ENCODE peak calls at places on chromosomes 4 and X, in seven cellular contexts. Z is suprapubic skin, V is spleen, B is upper lobe of left lung, Q is stomach, E is HCT116, J is HepG2. D is an unnamed sample.

GRCh38 chrX:106964290-106964689 is 35.7 kb downstream of the MORC4 start:
- DNase-seq in J (no peak), B (no peak), V (no peak), Q (no peak), E (no peak), Z (no peak), D (no peak)

GRCh38 chrX:14832151-14832550 is 40.7 kb downstream of the FANCB start:
- DNase-seq in V (no peak), B (no peak), Q (no peak), J (no peak), E (no peak), Z (no peak), D (no peak)

GRCh38 chr4:44927361-44928061 is 201.2 kb upstream of the GNPDA2 start:
- DNase-seq in E (peak; percentile 2), Z (no peak), J (peak; percentile 23), Q (no peak), V (no peak), B (no peak), D (no peak)

GRCh38 chr4:119286377-119287002 is 35.4 kb downstream of the FABP2 start:
- DNase-seq in B (no peak), Z (no peak), V (no peak), J (peak; percentile 32), E (peak; percentile 47), Q (no peak), D (no peak)

GRCh38 chr4:82865592-82865991 is 25.4 kb downstream of the SEC31A start:
- DNase-seq in J (peak; percentile 27), Q (no peak), Z (no peak), B (peak; percentile 34), E (no peak), V (no peak), D (no peak)

GRCh38 chrX:30831082-30831481 is 58.0 kb downstream of the TAB3 start:
- DNase-seq in J (no peak), V (no peak), E (no peak), Z (no peak), B (no peak), Q (no peak), D (no peak)

GRCh38 chr4:145098675-145099037 is 545 bp downstream of the ABCE1 start:
- DNase-seq in Z (no peak), J (peak; percentile 56), Q (no peak), V (no peak), E (peak; percentile 23), B (peak; percentile 50), D (no peak)

GRCh38 chr4:187415227-187415626 is 580.3 kb upstream of the ZFP42 start:
- DNase-seq in J (no peak), Z (no peak), B (no peak), E (no peak), V (no peak), Q (no peak), D (no peak)

GRCh38 chr4:1499465-1499864 is 93.2 kb upstream of the NKX1-1 start:
- DNase-seq in Q (no peak), V (no peak), B (no peak), E (no peak), J (no peak), Z (peak; percentile 40), D (no peak)

GRCh38 chr4:35591035-35591434 is 653.3 kb downstream of the ARAP2 start:
- DNase-seq in E (no peak), V (no peak), Z (no peak), B (no peak), Q (no peak), J (no peak), D (no peak)

GRCh38 chr4:2073808-2074481 is 14.8 kb downstream of the NAT8L start:
- DNase-seq in J (no peak), B (no peak), Q (no peak), V (peak; percentile 65), E (no peak), Z (peak; percentile 52), D (no peak)

GRCh38 chrX:38804481-38805293 is 3.4 kb downstream of the MID1IP1 start:
- DNase-seq in J (no peak), B (peak; percentile 24), Q (peak; percentile 52), E (no peak), V (peak; percentile 85), Z (peak; percentile 67), D (no peak)

GRCh38 chrX:41604154-41604553 is 84.6 kb upstream of the GPR34 start:
- DNase-seq in J (no peak), Z (no peak), V (no peak), B (no peak), Q (no peak), E (no peak), D (no peak)

GRCh38 chr4:158192439-158193158 is 17.7 kb upstream of the TMEM144 start:
- DNase-seq in J (no peak), Z (no peak), Q (no peak), B (no peak), E (no peak), V (no peak), D (no peak)

GRCh38 chr4:168840988-168841681 is 168.9 kb downstream of the CBR4 start:
- DNase-seq in J (no peak), E (no peak), Q (peak; percentile 61), B (no peak), Z (no peak), V (no peak), D (no peak)

GRCh38 chr4:123415977-123416376 is 19.4 kb downstream of the SPRY1 start:
- DNase-seq in B (peak; percentile 52), V (no peak), E (no peak), Q (no peak), Z (no peak), J (peak; percentile 82), D (no peak)

GRCh38 chrX:16931855-16932254 is 14.6 kb upstream of the REPS2 start:
- DNase-seq in J (no peak), E (no peak), B (no peak), Z (no peak), Q (no peak), V (no peak), D (no peak)

GRCh38 chr4:40046311-40046980 is 10.2 kb upstream of the N4BP2 start:
- DNase-seq in B (peak; percentile 73), E (no peak), J (peak; percentile 93), Z (no peak), Q (peak; percentile 82), V (no peak), D (no peak)

GRCh38 chr4:42985971-42986370 is 93.5 kb downstream of the GRXCR1 start:
- DNase-seq in J (no peak), B (no peak), Z (no peak), V (no peak), Q (no peak), E (no peak), D (no peak)

DNA sequence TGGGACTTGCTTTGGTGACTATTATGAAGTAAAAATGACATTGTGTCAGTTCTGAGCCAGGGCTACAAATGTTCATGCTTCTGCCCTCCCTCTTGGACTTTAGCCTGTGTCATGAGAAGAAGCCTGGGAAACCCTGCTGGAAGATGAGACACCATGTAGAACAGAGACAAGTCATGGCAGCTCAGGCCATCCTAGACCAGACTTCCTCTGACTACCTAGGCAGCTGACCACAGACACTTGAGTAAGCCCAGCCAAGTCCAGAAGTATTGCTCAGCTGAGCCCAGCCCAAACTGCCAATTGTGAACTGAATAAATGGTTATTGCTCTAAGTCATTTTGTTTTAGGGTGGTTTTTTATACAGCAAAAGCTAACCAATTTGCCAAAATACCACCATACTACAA is 467.6 kb upstream of the CNKSR2 start:
- DNase-seq in Q (no peak), V (no peak), B (no peak), E (no peak), J (no peak), Z (no peak), D (no peak)
- TF ChIP-seq CTCF in Q (no peak), V (no peak), B (no peak), E (no peak), J (no peak), Z (no peak), D (no peak)

GRCh38 chrX:11424903-11425674 is 131.9 kb downstream of the AMELX start:
- DNase-seq in E (no peak), J (no peak), B (no peak), Q (no peak), V (no peak), Z (no peak), D (no peak)

GRCh38 chrX:11423362-11423818 is 130.2 kb downstream of the AMELX start:
- DNase-seq in Q (peak; percentile 29), E (no peak), J (no peak), V (no peak), B (peak; percentile 34), Z (no peak), D (no peak)

GRCh38 chrX:11421816-11422528 is 128.8 kb downstream of the AMELX start:
- DNase-seq in J (no peak), Z (no peak), Q (no peak), V (no peak), B (no peak), E (no peak), D (no peak)

GRCh38 chrX:11422529-11422857 is 129.3 kb downstream of the AMELX start:
- DNase-seq in Z (no peak), V (no peak), E (no peak), J (no peak), Q (no peak), B (no peak), D (no peak)

DNA sequence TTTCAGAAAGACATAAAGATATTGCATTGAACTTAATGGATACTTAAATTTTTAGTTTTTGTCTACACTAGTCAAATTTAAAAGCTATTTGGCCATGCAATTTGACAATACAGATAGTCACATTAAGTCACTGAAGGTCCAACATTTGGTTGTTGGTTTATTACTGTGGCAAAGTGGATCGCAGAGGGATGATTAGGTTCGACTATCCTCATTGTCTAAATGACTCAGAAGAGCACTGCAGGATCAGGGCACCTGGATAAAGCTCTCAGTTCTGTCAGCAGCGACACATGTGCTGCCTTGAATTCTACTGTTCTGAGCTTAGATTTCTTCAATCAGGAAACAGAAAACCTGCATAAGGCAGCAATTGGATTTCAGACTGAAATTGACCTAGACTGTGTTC is 130.7 kb downstream of the AMELX start:
- DNase-seq in B (no peak), E (no peak), Q (no peak), V (no peak), J (no peak), Z (no peak), D (no peak)
- TF ChIP-seq POLR2AphosphoS5 in B (no peak), E (no peak), Q (no peak), V (no peak), J (no peak), Z (no peak), D (no peak)

DNA sequence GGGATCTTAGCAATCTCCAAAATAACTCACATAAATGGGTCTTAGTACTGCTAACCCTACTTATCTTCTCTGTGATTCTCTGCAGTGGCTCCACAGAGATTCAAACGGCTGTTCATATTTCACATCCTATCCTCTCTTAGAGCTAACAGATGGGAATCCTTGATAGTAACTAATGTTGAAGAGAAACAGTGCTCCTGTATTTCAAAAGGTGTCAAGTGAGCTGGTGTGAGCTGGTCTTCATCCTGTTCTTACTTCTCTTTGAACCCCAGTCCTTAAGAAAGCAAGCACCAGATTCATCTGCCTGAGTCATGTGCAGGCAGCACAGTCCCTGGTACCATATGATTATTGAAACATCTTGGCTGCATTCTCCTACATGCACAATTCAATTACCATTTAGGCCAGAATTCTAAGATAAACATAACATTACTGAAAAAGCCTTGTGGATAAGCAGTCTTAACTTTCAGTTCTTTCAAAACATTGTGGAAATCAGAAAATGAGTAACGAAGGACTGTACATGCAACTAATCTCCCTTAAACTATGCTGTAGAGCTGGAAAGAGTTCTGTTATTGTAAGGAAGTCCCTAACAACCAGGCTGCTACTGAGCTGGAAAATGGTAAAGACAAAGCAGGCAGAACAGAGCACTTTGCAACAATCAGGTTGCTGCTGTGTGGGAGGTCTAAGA is 153.1 kb downstream of the NPNT start:
- DNase-seq in V (no peak), B (no peak), J (no peak), Q (no peak), E (no peak), Z (no peak), D (no peak)
- TF ChIP-seq POLR2A in V (no peak), B (no peak), J (no peak), Q (no peak), E (no peak), Z (no peak), D (no peak)

GRCh38 chr4:67436742-67437141 is 108.6 kb downstream of the CENPC start:
- DNase-seq in E (no peak), Q (no peak), B (no peak), J (no peak), Z (no peak), V (no peak), D (no peak)
- TF ChIP-seq CTCF in E (no peak), Q (no peak), B (no peak), J (no peak), Z (no peak), V (no peak), D (no peak)

D was measured in esophagus muscularis mucosa.